ENCODE peak calls at places on chromosomes 16 and 17, in eight cellular contexts. Q is NCI-H1105 treated with DMSO at 0.1 percent for 48 hours; U is NCI-H1694; X is EL; Z is activated CD4-positive, alpha-beta T cell treated with anti-CD3 and anti-CD28 coated beads, Interleukin-2, amount 10 ng/mL, durations not matched to agents 7 days and 5 days; E is HFF-Myc; J is NB4; C is activated naive CD8-positive, alpha-beta T cell treated with anti-CD3 and anti-CD28 coated beads for 36 hours. A is an unnamed sample.
A peak's percentile ranks its signal among the peaks of the same experiment; 100 is the strongest.

GRCh38 chr17:64129515-64129764 is 504 bp downstream of the ERN1 start:
- DNase-seq in Q (no peak), U (no peak), X (no peak), Z (no peak), E (no peak), J (no peak), C (no peak), A (peak; percentile 48)

GRCh38 chr16:11224894-11225676 is 30.9 kb downstream of the SOCS1 start:
- DNase-seq in Q (no peak), U (no peak), X (no peak), Z (peak; percentile 94), E (no peak), J (peak; percentile 32), C (peak; percentile 91), A (peak; percentile 25)

GRCh38 chr17:79843917-79844815 is 4.9 kb upstream of the CBX4 start:
- DNase-seq in Q (no peak), U (no peak), X (peak; percentile 65), Z (no peak), E (no peak), J (peak; percentile 54), C (no peak), A (no peak)

GRCh38 chr16:69490707-69491324 is 66.4 kb downstream of the CYB5B start:
- DNase-seq in Q (no peak), U (no peak), X (no peak), Z (no peak), E (no peak), J (no peak), C (no peak), A (no peak)

GRCh38 chr17:56297142-56297541 is 143.9 kb downstream of the ANKFN1 start:
- DNase-seq in Q (no peak), U (no peak), X (peak; percentile 78), Z (peak; percentile 58), E (no peak), J (peak; percentile 96), C (peak; percentile 44), A (peak; percentile 87)

GRCh38 chr16:87062569-87063442 is 254.4 kb downstream of the C16orf95 start:
- DNase-seq in Q (peak; percentile 38), U (peak; percentile 61), X (peak; percentile 66), Z (peak; percentile 69), E (no peak), J (peak; percentile 90), C (peak; percentile 43), A (peak; percentile 64)

GRCh38 chr17:47917581-47917980 is 21.5 kb downstream of the SP2 start:
- DNase-seq in Q (no peak), U (no peak), X (no peak), Z (no peak), E (no peak), J (no peak), C (no peak), A (no peak)

GRCh38 chr16:4970010-4970409 is 11.9 kb downstream of the SEC14L5 start:
- DNase-seq in Q (no peak), U (no peak), X (no peak), Z (no peak), E (no peak), J (no peak), C (no peak), A (no peak)

GRCh38 chr17:67613961-67614360 is 103.8 kb upstream of the NOL11 start:
- DNase-seq in Q (no peak), U (no peak), X (no peak), Z (no peak), E (no peak), J (no peak), C (no peak), A (no peak)

GRCh38 chr16:11914759-11915643 is 755 bp downstream of the GSPT1 start:
- DNase-seq in Q (no peak), U (no peak), X (peak; percentile 43), Z (peak; percentile 41), E (no peak), J (peak; percentile 66), C (peak; percentile 60), A (peak; percentile 55)

GRCh38 chr17:1434150-1434549 is 21.9 kb downstream of the CRK start:
- DNase-seq in Q (no peak), U (no peak), X (peak; percentile 32), Z (no peak), E (no peak), J (no peak), C (no peak), A (no peak)

GRCh38 chr16:66290431-66290830 is 76.1 kb upstream of the CDH5 start:
- DNase-seq in Q (no peak), U (no peak), X (no peak), Z (no peak), E (no peak), J (no peak), C (no peak), A (no peak)

GRCh38 chr16:69187387-69187890 is 475 bp downstream of the SNTB2 start:
- DNase-seq in Q (peak; percentile 10), U (no peak), X (peak; percentile 43), Z (peak; percentile 50), E (no peak), J (peak; percentile 59), C (peak; percentile 60), A (peak; percentile 16)

GRCh38 chr16:30381351-30382041 is 865 bp downstream of the SEPTIN1 start:
- DNase-seq in Q (no peak), U (no peak), X (no peak), Z (peak; percentile 52), E (no peak), J (peak; percentile 77), C (peak; percentile 39), A (no peak)

GRCh38 chr16:12899529-12900168 is 1.7 kb upstream of the SHISA9 start:
- DNase-seq in Q (no peak), U (no peak), X (no peak), Z (no peak), E (no peak), J (no peak), C (no peak), A (no peak)

GRCh38 chr17:82112866-82113390 is 14.9 kb upstream of the FASN start:
- DNase-seq in Q (no peak), U (no peak), X (no peak), Z (no peak), E (no peak), J (no peak), C (no peak), A (no peak)

GRCh38 chr16:57667526-57668258 is 414 bp upstream of the ADGRG3 start:
- DNase-seq in Q (no peak), U (no peak), X (peak; percentile 37), Z (no peak), E (no peak), J (peak; percentile 85), C (no peak), A (no peak)

GRCh38 chr16:75226550-75227360 is 8.0 kb downstream of the CTRB1 start:
- DNase-seq in Q (no peak), U (no peak), X (no peak), Z (no peak), E (no peak), J (no peak), C (no peak), A (no peak)

GRCh38 chr16:252366-253337 is 18.0 kb downstream of the FAM234A start:
- DNase-seq in Q (no peak), U (no peak), X (no peak), Z (peak; percentile 43), E (no peak), J (no peak), C (peak; percentile 58), A (no peak)

GRCh38 chr16:86683441-86684194 is 105.3 kb downstream of the FOXL1 start:
- DNase-seq in Q (no peak), U (no peak), X (no peak), Z (no peak), E (no peak), J (peak; percentile 25), C (no peak), A (no peak)

GRCh38 chr17:36849871-36850348 is 87.4 kb upstream of the LHX1 start:
- DNase-seq in Q (no peak), U (no peak), X (peak; percentile 89), Z (peak; percentile 18), E (peak; percentile 68), J (peak; percentile 21), C (peak; percentile 61), A (peak; percentile 90)

A was measured in KBM-7.